ENCODE peak calls at places on chromosomes 16 and 17, in eight cellular contexts. N, D, Y, Q, H, T, V and W are unnamed samples.

GRCh38 chr17:60383379-60383778 is 8.6 kb downstream of the USP32 start:
- DNase-seq in T (no peak), D (no peak), N (no peak), Q (no peak), V (no peak), H (no peak), Y (no peak), W (no peak)

GRCh38 chr16:56961386-56961785 is 364 bp upstream of the CETP start:
- DNase-seq in Y (no peak), N (no peak), D (no peak), V (no peak), H (no peak), Q (no peak), T (peak; percentile 25), W (no peak)

GRCh38 chr17:78394209-78394608 is 15.8 kb downstream of the PGS1 start:
- DNase-seq in D (no peak), H (no peak), Q (no peak), N (no peak), Y (no peak), V (no peak), T (no peak), W (no peak)

GRCh38 chr17:80175411-80175810 is 5.6 kb downstream of the CARD14 start:
- DNase-seq in D (peak; percentile 41), Q (no peak), V (peak; percentile 77), N (no peak), T (no peak), H (peak; percentile 86), Y (no peak), W (no peak)

GRCh38 chr16:50550035-50550434 is 1.8 kb downstream of the NKD1 start:
- DNase-seq in T (no peak), V (no peak), Q (no peak), Y (peak; percentile 78), H (no peak), D (no peak), N (no peak), W (no peak)

GRCh38 chr17:81419333-81419885 is 24.2 kb downstream of the BAHCC1 start:
- DNase-seq in Q (no peak), H (peak; percentile 85), V (no peak), N (peak; percentile 87), D (peak; percentile 89), T (peak; percentile 91), Y (peak; percentile 96), W (peak; percentile 86)

GRCh38 chr17:44262654-44263225 is 5.2 kb downstream of the SLC4A1 start:
- DNase-seq in D (no peak), V (no peak), H (no peak), Q (no peak), N (no peak), T (no peak), Y (no peak), W (no peak)

GRCh38 chr16:11916524-11917285 is 949 bp upstream of the GSPT1 start:
- DNase-seq in Y (no peak), Q (no peak), N (peak; percentile 61), V (no peak), T (peak; percentile 41), H (peak; percentile 55), D (peak; percentile 84), W (peak; percentile 78)

GRCh38 chr16:85428168-85428898 is 184.8 kb upstream of the GSE1 start:
- DNase-seq in Y (peak; percentile 66), T (no peak), V (peak; percentile 76), H (peak; percentile 74), Q (peak; percentile 37), N (peak; percentile 75), D (no peak), W (peak; percentile 56)

GRCh38 chr16:4351880-4352279 is 759 bp upstream of the PAM16 start:
- DNase-seq in T (peak; percentile 57), Y (peak; percentile 61), D (no peak), Q (no peak), V (no peak), H (no peak), N (no peak), W (no peak)

GRCh38 chr17:17165666-17166308 is 40.3 kb downstream of the PLD6 start:
- DNase-seq in N (no peak), Y (no peak), V (no peak), Q (no peak), T (no peak), D (no peak), H (no peak), W (no peak)
- H3K36me3 ChIP-seq in N (no peaks in the 10 kb centered on the region), Y (peaks cover 86% of the 10 kb centered on the region), V (peaks cover 4% of the 10 kb centered on the region), Q (peaks cover 41% of the 10 kb centered on the region), T (peaks cover 74% of the 10 kb centered on the region), D (no peaks in the 10 kb centered on the region), H (peaks cover 32% of the 10 kb centered on the region), W (peaks cover 28% of the 10 kb centered on the region)

DNA sequence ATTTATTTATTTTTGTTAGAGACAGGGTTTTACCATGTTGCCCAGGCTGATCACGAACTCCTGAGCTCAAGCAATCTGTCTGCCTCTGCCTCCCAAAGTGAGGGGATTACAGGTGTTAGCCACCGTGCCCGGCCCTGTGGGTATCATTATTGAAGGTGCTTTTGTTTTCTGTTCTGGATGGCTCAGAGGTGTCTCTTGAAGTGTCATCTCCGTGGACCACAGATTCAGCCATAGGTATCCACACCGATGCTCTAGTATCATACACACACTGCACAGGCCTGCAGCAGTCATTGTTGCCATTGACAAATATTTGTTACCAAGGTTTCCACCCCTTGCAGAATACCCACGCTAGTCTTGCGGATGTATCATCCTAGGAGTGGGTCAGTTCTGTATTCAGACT is 446.2 kb downstream of the XYLT1 start:
- DNase-seq in Y (no peak), Q (no peak), T (no peak), H (no peak), D (no peak), N (no peak), V (no peak), W (no peak)
- TF ChIP-seq CTCF in Y (no peak), Q (no peak), T (no peak), H (no peak), D (no peak), N (no peak), V (no peak), W (no peak)

DNA sequence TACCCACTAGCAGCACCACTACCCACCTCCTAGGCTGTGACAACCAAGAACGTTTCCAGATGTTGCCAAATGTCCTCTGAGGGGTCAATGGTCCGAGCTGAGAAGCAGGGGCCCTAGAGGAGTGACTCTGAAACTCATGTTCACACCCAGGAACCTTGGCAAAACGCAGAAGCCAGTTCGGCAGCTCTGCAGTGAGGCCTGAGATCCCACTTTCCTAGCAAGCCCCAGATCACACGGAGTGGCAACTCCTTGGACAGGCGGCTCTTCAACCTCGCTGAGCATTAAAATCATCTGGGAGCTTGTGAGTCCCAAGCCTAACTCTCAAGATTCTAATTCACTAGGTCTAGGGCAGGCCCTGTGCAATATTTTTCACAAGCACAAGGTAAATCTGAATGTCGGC is 17.3 kb downstream of the ELAC2 start:
- DNase-seq in Q (no peak), V (no peak), T (no peak), Y (peak; percentile 32), N (no peak), D (no peak), H (no peak), W (no peak)
- H3K36me3 ChIP-seq in Q (peaks cover 55% of the 10 kb centered on the region), V (peaks cover 77% of the 10 kb centered on the region), T (peaks cover 67% of the 10 kb centered on the region), Y (peaks cover 100% of the 10 kb centered on the region), N (peaks cover 27% of the 10 kb centered on the region), D (no peaks in the 10 kb centered on the region), H (peaks cover 90% of the 10 kb centered on the region), W (peaks cover 29% of the 10 kb centered on the region)

GRCh38 chr16:89243664-89244063 is 26.2 kb downstream of the ZNF778 start:
- DNase-seq in Q (no peak), D (no peak), T (no peak), H (no peak), N (no peak), Y (no peak), V (no peak), W (no peak)

GRCh38 chr16:89248196-89249005 is 30.9 kb downstream of the ZNF778 start:
- DNase-seq in D (no peak), Q (no peak), N (peak; percentile 38), H (peak; percentile 54), T (no peak), V (peak; percentile 51), Y (no peak), W (no peak)

GRCh38 chr16:89246903-89247733 is 29.6 kb downstream of the ZNF778 start:
- DNase-seq in D (peak; percentile 97), N (peak; percentile 94), T (peak; percentile 79), H (peak; percentile 98), Y (peak; percentile 95), Q (peak; percentile 81), V (peak; percentile 88), W (peak; percentile 95)

GRCh38 chr16:89244754-89245153 is 27.3 kb downstream of the ZNF778 start:
- DNase-seq in Y (no peak), Q (no peak), T (no peak), N (peak; percentile 30), V (no peak), H (no peak), D (no peak), W (no peak)

DNA sequence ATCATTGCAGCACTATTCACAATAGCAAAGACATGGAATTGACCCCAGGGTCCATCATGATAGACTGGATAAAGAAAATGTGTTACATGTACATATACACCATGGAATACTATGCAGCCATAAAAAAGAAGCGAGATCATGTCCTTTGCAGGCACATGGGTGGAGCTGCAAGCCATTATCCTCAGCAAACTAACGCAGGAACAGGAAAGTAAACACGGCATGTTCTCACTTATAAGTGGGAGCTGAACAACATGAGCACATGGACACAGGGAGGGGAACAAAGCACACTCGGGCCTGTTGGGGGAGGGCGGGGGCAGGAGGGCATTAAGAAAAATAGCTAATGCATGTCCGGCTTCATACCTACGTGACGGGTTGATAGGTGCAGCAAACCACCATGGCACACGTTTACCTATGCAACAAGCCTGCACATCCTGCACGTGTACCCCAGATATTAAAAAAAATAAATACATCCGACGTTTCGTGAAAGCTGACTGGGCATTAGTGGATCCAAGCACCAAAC is 28.9 kb downstream of the ZNF778 start:
- DNase-seq in V (no peak), T (no peak), Y (no peak), Q (no peak), H (no peak), D (no peak), N (no peak), W (no peak)
- TF ChIP-seq CTCF in V (no peak), T (no peak), Y (no peak), Q (no peak), H (no peak), D (peak; percentile 7), N (no peak), W (no peak)